ENCODE peak calls at places on chromosomes 6 and 20, in five cellular contexts. One of them, this sample, is unnamed.

GRCh38 chr6:144678844-144679243 is 393.7 kb downstream of the UTRN start:
- DNase-seq in cardiac muscle cell: no peak
- DNase-seq in fibroblast of pulmonary artery: peak; percentile 76
- DNase-seq in esophagus squamous epithelium: no peak
- DNase-seq in dorsolateral prefrontal cortex: no peak
- DNase-seq in this sample: no peak

GRCh38 chr6:31070711-31071197 is 41.6 kb downstream of the C6orf15 start:
- DNase-seq in cardiac muscle cell: peak; percentile 85
- DNase-seq in fibroblast of pulmonary artery: peak; percentile 87
- DNase-seq in esophagus squamous epithelium: no peak
- DNase-seq in dorsolateral prefrontal cortex: peak; percentile 84
- DNase-seq in this sample: no peak

GRCh38 chr6:124076336-124077048 is 272.8 kb downstream of the NKAIN2 start:
- DNase-seq in cardiac muscle cell: no peak
- DNase-seq in fibroblast of pulmonary artery: no peak
- DNase-seq in esophagus squamous epithelium: no peak
- DNase-seq in dorsolateral prefrontal cortex: no peak
- DNase-seq in this sample: no peak

GRCh38 chr6:138161434-138162103 is at the start of gene ARFGEF3:
- DNase-seq in cardiac muscle cell: peak; percentile 75
- DNase-seq in fibroblast of pulmonary artery: no peak
- DNase-seq in esophagus squamous epithelium: no peak
- DNase-seq in dorsolateral prefrontal cortex: no peak
- DNase-seq in this sample: no peak

GRCh38 chr6:130900913-130901312 is 73.7 kb downstream of the SMLR1 start:
- DNase-seq in cardiac muscle cell: no peak
- DNase-seq in fibroblast of pulmonary artery: peak; percentile 73
- DNase-seq in esophagus squamous epithelium: no peak
- DNase-seq in dorsolateral prefrontal cortex: no peak
- DNase-seq in this sample: no peak

GRCh38 chr6:139882977-139883728 is 508.7 kb upstream of the CITED2 start:
- DNase-seq in cardiac muscle cell: peak; percentile 59
- DNase-seq in fibroblast of pulmonary artery: peak; percentile 42
- DNase-seq in esophagus squamous epithelium: no peak
- DNase-seq in dorsolateral prefrontal cortex: no peak
- DNase-seq in this sample: no peak

GRCh38 chr6:157763129-157763893 is 59.7 kb upstream of the SNX9 start:
- DNase-seq in cardiac muscle cell: no peak
- DNase-seq in fibroblast of pulmonary artery: peak; percentile 67
- DNase-seq in esophagus squamous epithelium: peak; percentile 36
- DNase-seq in dorsolateral prefrontal cortex: no peak
- DNase-seq in this sample: no peak

GRCh38 chr20:35849726-35850125 is 77.9 kb downstream of the PHF20 start:
- DNase-seq in cardiac muscle cell: no peak
- DNase-seq in fibroblast of pulmonary artery: no peak
- DNase-seq in esophagus squamous epithelium: no peak
- DNase-seq in dorsolateral prefrontal cortex: peak; percentile 37
- DNase-seq in this sample: no peak

GRCh38 chr6:9499709-9500108 is 915.2 kb downstream of the TFAP2A start:
- DNase-seq in cardiac muscle cell: no peak
- DNase-seq in fibroblast of pulmonary artery: no peak
- DNase-seq in esophagus squamous epithelium: no peak
- DNase-seq in dorsolateral prefrontal cortex: no peak
- DNase-seq in this sample: no peak

GRCh38 chr6:43246301-43247114 is 3.2 kb downstream of the TTBK1 start:
- DNase-seq in cardiac muscle cell: peak; percentile 90
- DNase-seq in fibroblast of pulmonary artery: no peak
- DNase-seq in esophagus squamous epithelium: no peak
- DNase-seq in dorsolateral prefrontal cortex: peak; percentile 68
- DNase-seq in this sample: no peak

GRCh38 chr6:6220718-6221117 is 99.7 kb downstream of the F13A1 start:
- DNase-seq in cardiac muscle cell: peak; percentile 19
- DNase-seq in fibroblast of pulmonary artery: no peak
- DNase-seq in esophagus squamous epithelium: no peak
- DNase-seq in dorsolateral prefrontal cortex: no peak
- DNase-seq in this sample: no peak
- TF ChIP-seq CTCF in cardiac muscle cell: no peak
- TF ChIP-seq CTCF in fibroblast of pulmonary artery: no peak
- TF ChIP-seq CTCF in esophagus squamous epithelium: no peak
- TF ChIP-seq CTCF in dorsolateral prefrontal cortex: peak; percentile 43
- TF ChIP-seq CTCF in this sample: peak; percentile 73

DNA sequence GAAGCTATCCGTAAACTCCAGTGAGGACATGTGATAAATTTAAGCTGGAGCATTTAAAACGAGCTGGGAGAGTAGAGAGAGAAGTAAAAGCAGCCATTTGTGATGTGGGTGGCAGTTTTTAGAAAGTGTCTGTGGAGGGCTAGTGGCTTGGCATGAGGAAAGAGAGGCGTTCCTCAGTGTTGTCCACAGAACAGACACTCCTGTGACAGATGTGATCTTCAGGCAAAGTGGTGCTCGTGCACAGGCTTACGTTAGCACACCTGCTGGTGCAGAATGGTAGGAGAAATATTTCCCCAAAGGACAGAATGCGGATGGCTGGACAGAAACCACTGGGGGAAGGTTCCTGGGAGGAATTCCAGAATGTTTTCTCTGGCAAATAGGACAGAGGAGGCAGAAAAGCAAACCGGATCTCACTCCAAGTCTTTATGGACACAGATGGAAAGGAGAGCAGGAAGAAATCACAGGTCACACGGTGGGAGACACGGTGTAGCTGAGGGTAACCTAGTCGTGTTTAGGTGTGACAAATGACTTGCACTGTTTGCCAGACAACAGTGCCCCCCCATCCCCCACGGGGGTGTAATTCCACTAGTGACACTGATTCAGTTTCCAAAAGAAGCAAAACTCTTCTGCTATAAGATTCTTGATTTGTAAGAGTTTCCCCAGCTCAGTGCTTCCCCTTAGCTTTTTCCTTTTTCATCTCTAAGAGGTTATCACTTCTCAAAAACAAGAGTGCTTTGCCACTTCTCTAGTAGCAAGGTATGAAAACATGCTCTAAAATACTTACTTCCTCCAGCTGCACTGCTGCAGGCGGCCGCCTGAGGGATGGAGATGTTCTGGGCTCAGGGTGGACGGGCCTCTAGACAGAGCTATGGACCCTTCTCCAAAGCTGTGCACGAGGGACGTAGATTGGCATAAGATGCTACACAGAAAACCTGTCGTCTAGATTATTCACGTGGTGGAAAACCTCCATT is 293.2 kb downstream of the QKI start:
- DNase-seq in cardiac muscle cell: no peak
- DNase-seq in fibroblast of pulmonary artery: no peak
- DNase-seq in esophagus squamous epithelium: no peak
- DNase-seq in dorsolateral prefrontal cortex: no peak
- DNase-seq in this sample: no peak
- TF ChIP-seq CTCF in cardiac muscle cell: no peak
- TF ChIP-seq CTCF in fibroblast of pulmonary artery: no peak
- TF ChIP-seq CTCF in esophagus squamous epithelium: no peak
- TF ChIP-seq CTCF in dorsolateral prefrontal cortex: no peak
- TF ChIP-seq CTCF in this sample: no peak

DNA sequence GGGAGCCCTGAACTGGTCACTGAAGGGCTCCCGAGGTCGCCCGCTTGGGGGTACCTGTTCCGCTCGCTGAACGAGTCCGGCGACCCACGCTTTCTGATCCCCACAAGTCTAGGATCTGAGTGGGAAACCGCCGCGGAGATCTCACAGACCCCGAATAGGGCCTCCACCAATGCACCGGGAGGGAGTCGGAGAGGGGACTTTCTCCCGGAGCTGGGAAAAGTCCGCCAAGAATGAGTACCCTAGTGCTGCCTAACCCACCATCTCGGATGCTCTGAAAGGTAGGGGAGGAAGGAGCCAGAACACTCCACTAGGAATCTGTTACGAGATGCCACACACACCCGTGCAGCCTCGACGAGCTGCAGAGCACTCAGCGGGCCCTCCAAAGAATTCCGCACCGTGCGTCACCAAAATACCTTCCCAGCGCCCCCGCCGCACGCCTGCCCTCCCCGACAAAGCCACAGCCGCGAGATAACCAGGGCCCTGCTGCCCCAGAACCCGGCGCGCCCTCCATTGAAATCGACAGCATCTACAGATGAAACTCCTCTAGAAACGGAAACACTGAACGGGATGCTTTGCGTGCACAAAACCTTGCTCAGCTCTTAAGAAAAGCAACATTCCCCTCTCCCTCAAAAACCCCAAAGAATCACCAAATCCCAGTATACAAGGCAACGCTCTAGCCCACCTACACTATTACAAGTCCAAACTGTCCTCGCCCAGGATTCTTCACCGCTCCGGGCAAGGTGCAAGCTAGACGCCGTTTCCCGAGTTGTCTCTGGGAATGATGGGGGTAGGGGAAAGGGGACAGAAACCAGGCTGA is 686 bp downstream of the COL12A1 start:
- DNase-seq in cardiac muscle cell: peak; percentile 38
- DNase-seq in fibroblast of pulmonary artery: peak; percentile 79
- DNase-seq in esophagus squamous epithelium: no peak
- DNase-seq in dorsolateral prefrontal cortex: no peak
- DNase-seq in this sample: peak; percentile 60
- TF ChIP-seq CTCF in cardiac muscle cell: no peak
- TF ChIP-seq CTCF in fibroblast of pulmonary artery: no peak
- TF ChIP-seq CTCF in esophagus squamous epithelium: no peak
- TF ChIP-seq CTCF in dorsolateral prefrontal cortex: no peak
- TF ChIP-seq CTCF in this sample: no peak

GRCh38 chr6:148203970-148204369 is 138.7 kb upstream of the SASH1 start:
- DNase-seq in cardiac muscle cell: no peak
- DNase-seq in fibroblast of pulmonary artery: peak; percentile 41
- DNase-seq in esophagus squamous epithelium: no peak
- DNase-seq in dorsolateral prefrontal cortex: no peak
- DNase-seq in this sample: no peak
- TF ChIP-seq CTCF in cardiac muscle cell: no peak
- TF ChIP-seq CTCF in fibroblast of pulmonary artery: no peak
- TF ChIP-seq CTCF in esophagus squamous epithelium: no peak
- TF ChIP-seq CTCF in dorsolateral prefrontal cortex: no peak
- TF ChIP-seq CTCF in this sample: no peak

DNA sequence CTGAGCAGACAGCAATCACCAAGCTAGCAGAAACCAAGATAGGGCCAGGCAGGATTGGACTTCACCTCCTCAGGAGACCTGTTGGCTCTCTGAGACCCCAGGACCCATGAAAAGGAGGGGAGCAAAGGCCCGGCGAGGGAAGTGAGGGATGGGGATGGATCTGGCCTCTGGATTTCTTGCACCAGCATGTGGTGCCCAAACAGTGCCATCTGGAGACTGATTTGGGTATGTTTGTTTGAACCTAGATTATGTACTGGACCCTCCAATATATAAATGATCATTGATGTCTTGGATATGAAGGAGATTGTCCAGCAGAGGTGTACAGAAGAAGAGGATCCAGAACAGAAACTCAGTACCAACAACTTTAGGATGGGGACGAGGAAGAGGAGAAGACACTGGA is 83.4 kb upstream of the LY86 start:
- DNase-seq in cardiac muscle cell: no peak
- DNase-seq in fibroblast of pulmonary artery: no peak
- DNase-seq in esophagus squamous epithelium: no peak
- DNase-seq in dorsolateral prefrontal cortex: no peak
- DNase-seq in this sample: no peak
- TF ChIP-seq CTCF in cardiac muscle cell: no peak
- TF ChIP-seq CTCF in fibroblast of pulmonary artery: no peak
- TF ChIP-seq CTCF in esophagus squamous epithelium: no peak
- TF ChIP-seq CTCF in dorsolateral prefrontal cortex: no peak
- TF ChIP-seq CTCF in this sample: peak; percentile 38

GRCh38 chr20:63964412-63964811 is 5.3 kb downstream of the ZNF512B start:
- DNase-seq in cardiac muscle cell: no peak
- DNase-seq in fibroblast of pulmonary artery: no peak
- DNase-seq in esophagus squamous epithelium: no peak
- DNase-seq in dorsolateral prefrontal cortex: no peak
- DNase-seq in this sample: no peak

GRCh38 chr20:63967330-63968135 is 2.2 kb downstream of the ZNF512B start:
- DNase-seq in cardiac muscle cell: no peak
- DNase-seq in fibroblast of pulmonary artery: no peak
- DNase-seq in esophagus squamous epithelium: no peak
- DNase-seq in dorsolateral prefrontal cortex: no peak
- DNase-seq in this sample: peak; percentile 89

GRCh38 chr20:63968136-63968927 is 1.4 kb downstream of the ZNF512B start:
- DNase-seq in cardiac muscle cell: no peak
- DNase-seq in fibroblast of pulmonary artery: no peak
- DNase-seq in esophagus squamous epithelium: no peak
- DNase-seq in dorsolateral prefrontal cortex: no peak
- DNase-seq in this sample: no peak

GRCh38 chr20:63966944-63967322 is 2.8 kb downstream of the ZNF512B start:
- DNase-seq in cardiac muscle cell: no peak
- DNase-seq in fibroblast of pulmonary artery: no peak
- DNase-seq in esophagus squamous epithelium: no peak
- DNase-seq in dorsolateral prefrontal cortex: no peak
- DNase-seq in this sample: peak; percentile 81

DNA sequence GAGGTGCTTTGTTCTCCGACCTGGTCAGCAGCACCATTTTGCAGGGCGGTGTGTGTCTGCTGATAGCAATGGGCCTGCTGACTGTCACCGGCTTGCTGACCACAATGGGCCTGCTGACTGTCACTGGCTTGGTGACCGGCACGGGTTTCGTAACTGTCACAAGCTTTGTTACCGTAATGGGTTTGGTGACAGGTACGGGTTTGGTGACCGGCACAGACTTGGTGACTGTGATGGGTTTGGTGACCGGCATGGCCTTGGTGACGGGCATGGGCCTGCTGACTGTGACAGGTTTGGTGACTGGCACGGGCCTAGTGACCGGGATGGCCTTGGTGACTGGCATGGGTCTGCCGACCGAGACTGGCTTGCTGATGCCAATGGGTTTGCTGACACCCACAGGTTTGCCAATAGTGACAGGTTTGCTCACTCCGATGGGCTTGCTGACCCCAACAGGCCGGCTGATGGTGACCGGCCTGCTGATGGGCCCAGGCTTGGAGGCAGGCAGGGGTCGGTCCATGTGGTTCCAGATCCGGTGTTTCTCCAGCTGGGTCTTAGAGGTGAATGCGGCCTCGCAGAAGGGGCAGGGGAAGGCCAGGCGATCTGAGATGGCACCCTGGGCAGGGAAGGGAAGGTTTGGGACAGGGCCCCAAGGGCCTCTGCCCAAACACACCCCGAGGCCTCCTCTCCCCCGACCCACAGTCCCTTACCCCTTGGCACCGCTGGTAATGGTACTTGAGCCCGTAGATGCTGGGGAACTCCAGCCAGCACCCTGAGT is 3.4 kb downstream of the ZNF512B start:
- DNase-seq in cardiac muscle cell: no peak
- DNase-seq in fibroblast of pulmonary artery: no peak
- DNase-seq in esophagus squamous epithelium: no peak
- DNase-seq in dorsolateral prefrontal cortex: no peak
- DNase-seq in this sample: peak; percentile 87
- TF ChIP-seq CTCF in cardiac muscle cell: no peak
- TF ChIP-seq CTCF in fibroblast of pulmonary artery: no peak
- TF ChIP-seq CTCF in esophagus squamous epithelium: no peak
- TF ChIP-seq CTCF in dorsolateral prefrontal cortex: no peak
- TF ChIP-seq CTCF in this sample: no peak

This sample was measured in chondrocyte.